ENCODE peak calls at places on chromosomes 2 and 18, in four cellular contexts. E is breast epithelium, P is testis, C is choroid plexus epithelial cell. J is an unnamed sample.

GRCh38 chr18:55900380-55900779 is 312.4 kb upstream of the TCF4 start:
- DNase-seq in E (no peak), P (no peak), C (peak; percentile 83), J (peak; percentile 47)

GRCh38 chr2:230347659-230348305 is 20.8 kb downstream of the SP140L start:
- DNase-seq in E (no peak), P (no peak), C (peak; percentile 60), J (no peak)

GRCh38 chr2:219661197-219661954 is 33.9 kb downstream of the SLC4A3 start:
- DNase-seq in E (no peak), P (no peak), C (peak; percentile 30), J (no peak)

GRCh38 chr18:58051765-58052460 is 7.9 kb downstream of the NEDD4L start:
- DNase-seq in E (no peak), P (no peak), C (peak; percentile 65), J (no peak)

GRCh38 chr2:7992612-7993596 is 689.0 kb upstream of the ID2 start:
- DNase-seq in E (no peak), P (no peak), C (peak; percentile 11), J (no peak)

GRCh38 chr2:170498559-170498958 is 216.6 kb upstream of the SP5 start:
- DNase-seq in E (no peak), P (no peak), C (no peak), J (no peak)

GRCh38 chr2:96164459-96165184 is 19.4 kb upstream of the DUSP2 start:
- DNase-seq in E (no peak), P (no peak), C (no peak), J (no peak)

GRCh38 chr2:171260471-171261424 is 100.1 kb upstream of the TLK1 start:
- DNase-seq in E (no peak), P (no peak), C (peak; percentile 6), J (no peak)

GRCh38 chr2:18690342-18690741 is 101.0 kb upstream of the NT5C1B start:
- DNase-seq in E (no peak), P (peak; percentile 23), C (no peak), J (no peak)

GRCh38 chr2:102726128-102727087 is 35.4 kb upstream of the TMEM182 start:
- DNase-seq in E (no peak), P (no peak), C (no peak), J (no peak)

GRCh38 chr18:55097406-55098170 is 138.3 kb upstream of the CCDC68 start:
- DNase-seq in E (no peak), P (no peak), C (peak; percentile 51), J (no peak)

GRCh38 chr2:222878877-222879601 is 18.2 kb downstream of the ACSL3 start:
- DNase-seq in E (no peak), P (no peak), C (peak; percentile 72), J (no peak)

GRCh38 chr2:239143858-239144712 is 256.7 kb downstream of the HDAC4 start:
- DNase-seq in E (no peak), P (peak; percentile 55), C (peak; percentile 76), J (no peak)

GRCh38 chr2:79547568-79547967 is 34.7 kb downstream of the CTNNA2 start:
- DNase-seq in E (no peak), P (no peak), C (no peak), J (no peak)

GRCh38 chr2:171529914-171530313 is 7.6 kb downstream of the CYBRD1 start:
- DNase-seq in E (no peak), P (peak; percentile 18), C (peak; percentile 23), J (no peak)

GRCh38 chr2:197425550-197425949 is 9.3 kb downstream of the SF3B1 start:
- DNase-seq in E (no peak), P (no peak), C (no peak), J (no peak)

GRCh38 chr2:46020416-46020815 is 276.8 kb upstream of the EPAS1 start:
- DNase-seq in E (no peak), P (no peak), C (no peak), J (no peak)

GRCh38 chr2:43824951-43825493 is 13.6 kb downstream of the ABCG5 start:
- DNase-seq in E (no peak), P (no peak), C (no peak), J (no peak)

GRCh38 chr2:156396126-156396525 is 40.1 kb upstream of the GPD2 start:
- DNase-seq in E (no peak), P (no peak), C (no peak), J (no peak)

GRCh38 chr18:3511980-3512379 is 62.0 kb downstream of the TGIF1 start:
- DNase-seq in E (no peak), P (no peak), C (peak; percentile 77), J (peak; percentile 49)

DNA sequence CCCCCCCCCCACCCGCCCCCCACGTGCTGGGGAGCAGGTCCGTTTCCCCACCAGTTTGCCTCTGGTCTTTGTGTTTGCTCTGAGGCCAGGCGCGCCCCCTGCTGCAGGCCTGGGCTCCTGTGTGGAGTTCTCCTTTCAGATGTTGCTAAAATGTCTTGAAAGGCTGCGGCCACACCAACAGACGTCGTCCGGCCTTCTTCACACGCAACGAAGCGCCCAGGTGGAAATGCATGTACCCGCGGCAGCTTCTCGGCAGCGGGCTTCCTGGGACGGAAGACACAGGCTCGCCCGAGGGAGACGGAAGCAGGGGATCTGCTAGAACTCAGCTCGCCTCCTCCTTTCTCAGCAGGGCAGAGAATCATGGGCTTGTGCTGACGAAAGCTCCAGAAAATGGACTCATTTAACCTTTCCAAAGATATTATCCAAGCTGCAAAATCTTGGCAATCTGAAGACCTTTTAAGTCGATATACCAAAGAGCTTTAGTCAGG is 125.3 kb upstream of the ZNF516 start:
- DNase-seq in E (no peak), P (peak; percentile 91), C (peak; percentile 86), J (no peak)
- TF ChIP-seq CTCF in E (peak; percentile 38), P (peak; percentile 23), C (peak; percentile 80), J (peak; percentile 87)

GRCh38 chr2:3535794-3536681 is 16.7 kb upstream of the ADI1 start:
- DNase-seq in E (no peak), P (peak; percentile 71), C (peak; percentile 95), J (peak; percentile 72)
- H3K4me3 ChIP-seq in E (peak overlapping the region; percentile 44), P (peak overlapping the region; percentile 24), C (peak overlapping the region; percentile 48), J (peak overlapping the region; percentile 58)

GRCh38 chr2:218644721-218645120 is 14.7 kb downstream of the ZNF142 start:
- DNase-seq in E (no peak), P (no peak), C (no peak), J (no peak)
- TF ChIP-seq CTCF in E (no peak), P (no peak), C (peak; percentile 8), J (no peak)

DNA sequence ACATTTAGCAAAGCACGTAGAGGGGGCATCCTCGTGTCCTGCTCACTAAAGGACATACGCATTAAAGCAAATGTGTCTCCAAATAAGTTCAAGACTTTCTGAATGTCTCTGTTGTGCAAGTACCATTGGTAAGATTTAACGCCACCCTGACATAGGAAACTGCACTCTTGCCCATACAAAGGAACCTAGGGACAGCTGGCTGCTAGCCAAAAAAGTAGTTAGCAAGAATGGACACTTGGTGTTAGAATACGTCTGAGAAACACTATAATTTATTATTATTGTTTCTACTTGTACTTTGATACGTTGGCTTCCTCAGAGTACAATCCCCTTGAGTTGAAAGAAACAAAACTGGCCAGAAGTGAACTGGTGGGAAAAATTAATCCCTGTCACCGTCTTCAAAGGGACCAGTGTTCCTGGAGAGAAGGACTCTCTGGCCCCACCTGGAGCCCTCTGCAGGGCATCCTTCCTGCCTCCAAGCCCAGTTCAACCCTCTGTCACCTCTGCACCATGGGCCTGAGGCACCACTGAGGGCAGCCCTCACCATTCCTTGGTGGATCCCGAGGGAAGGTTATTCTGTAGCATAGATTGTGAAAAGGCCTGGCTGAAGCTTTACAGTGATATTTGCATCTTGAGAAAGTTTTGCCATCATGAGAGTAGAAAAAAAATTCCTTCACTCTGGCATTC is 51.4 kb upstream of the APCDD1 start:
- DNase-seq in E (no peak), P (no peak), C (no peak), J (no peak)
- H3K4me3 ChIP-seq in E (no peak overlapping the region), P (no peak overlapping the region), C (no peak overlapping the region), J (no peak overlapping the region)

GRCh38 chr2:128156812-128157211 is 65.8 kb downstream of the UGGT1 start:
- DNase-seq in E (no peak), P (no peak), C (no peak), J (no peak)
- TF ChIP-seq CTCF in E (no peak), P (no peak), C (no peak), J (no peak)

GRCh38 chr2:128314348-128315121 is 4.1 kb downstream of the HS6ST1 start:
- DNase-seq in E (peak; percentile 63), P (peak; percentile 16), C (no peak), J (no peak)
- H3K4me3 ChIP-seq in E (peak overlapping the region; percentile 85), P (no peak overlapping the region), C (no peak overlapping the region), J (no peak overlapping the region)

DNA sequence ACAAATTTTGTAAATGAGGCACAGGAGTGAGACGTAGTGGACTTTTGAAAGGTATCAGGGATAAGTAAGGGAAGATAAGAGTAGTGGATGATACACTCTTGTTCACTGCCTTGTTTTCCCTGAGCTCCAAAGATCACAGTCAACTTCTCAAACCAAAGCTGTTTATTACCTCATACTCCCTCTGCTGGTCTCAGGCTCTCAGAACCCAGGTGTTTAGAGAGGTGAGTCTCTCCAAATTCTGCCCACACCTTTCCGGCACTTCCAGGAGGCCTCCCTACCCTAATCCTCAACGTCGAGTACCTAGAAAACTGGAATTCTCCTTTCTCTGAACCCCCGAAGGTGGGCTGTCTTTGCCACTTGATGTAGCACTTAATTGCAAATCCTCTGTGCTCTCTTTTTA is 621.1 kb downstream of the BCL11A start:
- DNase-seq in E (no peak), P (no peak), C (no peak), J (no peak)
- TF ChIP-seq CTCF in E (no peak), P (no peak), C (no peak), J (no peak)

GRCh38 chr2:60530228-60530627 is 23.2 kb downstream of the BCL11A start:
- DNase-seq in E (no peak), P (no peak), C (no peak), J (no peak)
- H3K4me3 ChIP-seq in E (peak overlapping the region; percentile 29), P (no peak overlapping the region), C (no peak overlapping the region), J (no peak overlapping the region)

GRCh38 chr2:71780162-71780561 is 326.8 kb downstream of the DYSF start:
- DNase-seq in E (no peak), P (no peak), C (no peak), J (no peak)

GRCh38 chr2:71777946-71778345 is 324.6 kb downstream of the DYSF start:
- DNase-seq in E (no peak), P (no peak), C (no peak), J (no peak)

GRCh38 chr2:71776227-71776626 is 322.9 kb downstream of the DYSF start:
- DNase-seq in E (no peak), P (no peak), C (no peak), J (no peak)

GRCh38 chr2:71779306-71779855 is 326.0 kb downstream of the DYSF start:
- DNase-seq in E (no peak), P (peak; percentile 28), C (peak; percentile 51), J (no peak)

DNA sequence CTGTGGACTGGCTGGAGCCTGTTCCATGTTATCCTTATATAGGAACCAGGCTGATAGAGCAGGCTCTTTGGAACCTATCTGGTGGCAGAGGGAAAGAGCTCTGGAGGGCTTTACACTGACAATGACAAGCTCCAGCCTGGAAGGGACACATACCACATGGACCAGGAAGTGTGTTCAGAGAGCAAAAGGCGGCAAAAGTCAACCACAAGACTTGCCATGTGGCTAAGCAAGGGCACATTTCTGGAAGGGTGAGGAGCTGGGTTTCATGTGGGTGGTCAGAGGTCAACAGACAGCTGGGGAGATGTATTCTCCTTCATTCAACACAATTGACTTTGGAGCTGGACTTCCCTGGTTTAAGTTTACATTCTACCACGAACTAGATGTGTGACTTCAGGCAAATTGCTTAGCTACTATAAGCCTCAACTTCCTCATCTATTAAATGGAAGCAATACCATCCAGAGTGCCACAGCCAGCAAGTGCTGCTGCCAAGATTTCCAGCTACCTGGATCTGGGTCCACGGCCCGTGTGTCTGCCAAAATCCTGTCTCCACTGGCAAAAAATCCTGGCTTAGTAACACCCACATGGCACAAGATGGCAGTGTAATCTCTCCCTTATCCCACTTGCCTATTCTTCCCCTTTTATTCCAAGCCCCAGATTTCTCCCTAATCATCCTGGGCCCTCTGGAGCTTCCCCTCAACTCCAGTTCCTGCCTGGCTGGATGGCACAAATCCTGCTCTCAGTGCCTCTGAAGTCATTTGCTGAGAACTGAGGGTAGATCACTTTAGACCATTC is 325.3 kb downstream of the DYSF start:
- DNase-seq in E (no peak), P (no peak), C (no peak), J (no peak)
- TF ChIP-seq CTCF in E (no peak), P (no peak), C (peak; percentile 8), J (peak; percentile 36)